ENCODE peak calls at places on chromosome 2, in four cellular contexts. O, L, S and A are unnamed samples.

GRCh38 chr2:185279999-185280398 is 458.6 kb upstream of the FSIP2 start:
- DNase-seq in S (peak), L (peak), O (no peak), A (no peak)

GRCh38 chr2:239344857-239345216 is 56.0 kb downstream of the HDAC4 start:
- DNase-seq in S (no peak), O (peak), L (no peak), A (no peak)

GRCh38 chr2:73822276-73822675 is 6.5 kb upstream of the STAMBP start:
- DNase-seq in O (no peak), S (peak), L (no peak), A (no peak)

GRCh38 chr2:10382313-10383061 is 65.6 kb downstream of the ODC1 start:
- DNase-seq in L (no peak), S (peak), O (no peak), A (no peak)

GRCh38 chr2:128425731-128426620 is 107.3 kb upstream of the HS6ST1 start:
- DNase-seq in S (no peak), O (no peak), L (peak), A (peak)

GRCh38 chr2:82797469-82797868 is 1661.6 kb downstream of the SUCLG1 start:
- DNase-seq in S (no peak), O (no peak), L (no peak), A (no peak)

GRCh38 chr2:383173-383572 is 95.3 kb upstream of the ALKAL2 start:
- DNase-seq in L (no peak), O (no peak), S (no peak), A (no peak)

GRCh38 chr2:237697586-237698337 is 70.4 kb downstream of the LRRFIP1 start:
- DNase-seq in O (no peak), L (no peak), S (peak), A (no peak)

GRCh38 chr2:109383505-109384307 is 230.1 kb downstream of the SEPTIN10 start:
- DNase-seq in O (no peak), L (no peak), S (no peak), A (no peak)

GRCh38 chr2:164485541-164485940 is 135.7 kb downstream of the GRB14 start:
- DNase-seq in S (no peak), L (no peak), O (no peak), A (no peak)
- H3K4me3 ChIP-seq in S (no peak), L (no peak), O (no peak), A (no peak)

DNA sequence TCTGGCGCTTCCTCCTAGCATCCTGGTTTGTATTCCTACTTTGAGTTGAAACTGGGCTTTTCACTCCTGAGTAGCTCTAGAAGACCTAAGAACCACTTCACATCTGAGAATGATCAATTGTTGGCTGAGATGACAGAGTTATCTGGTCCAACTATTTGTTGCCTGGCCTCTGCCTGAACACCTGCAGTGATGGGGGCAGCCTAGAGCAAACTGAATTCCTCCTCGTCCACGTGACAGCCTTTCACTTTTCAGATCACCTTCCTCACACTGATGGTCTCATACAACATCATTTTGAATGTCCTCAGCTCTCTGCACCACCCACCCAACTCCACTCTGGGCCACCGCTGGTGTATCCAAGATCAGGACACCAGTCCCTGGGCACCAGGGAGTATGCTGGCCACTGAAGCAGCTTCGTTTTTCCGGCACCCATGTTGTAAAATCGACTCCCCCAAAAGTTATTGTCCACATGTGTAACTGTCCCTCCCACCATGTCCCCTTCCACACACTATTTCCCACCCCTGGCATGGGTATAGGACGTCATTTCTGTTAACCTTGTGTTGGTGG is 96.5 kb downstream of the TGOLN2 start:
- DNase-seq in L (no peak), S (no peak), O (no peak), A (no peak)
- TF ChIP-seq CTCF in L (no peak), S (no peak), O (no peak), A (no peak)

DNA sequence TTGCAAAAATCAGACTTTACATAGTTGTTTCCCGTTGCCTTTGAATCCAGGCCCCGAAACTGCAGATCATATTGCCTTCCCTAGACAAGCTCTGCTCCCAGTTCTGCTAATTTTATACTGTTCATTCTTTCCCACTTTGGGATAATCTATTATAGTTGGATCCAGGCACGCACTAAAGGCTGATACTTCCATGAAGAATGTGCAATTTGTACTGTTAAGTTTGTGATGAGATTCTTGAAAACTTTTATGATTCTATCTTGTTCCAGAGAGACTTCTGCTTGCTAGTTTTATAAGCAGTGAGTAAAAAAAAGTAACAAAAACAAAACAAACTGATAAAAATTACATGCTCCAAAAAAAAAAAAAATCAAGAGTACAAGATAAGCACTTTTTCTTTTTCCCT is 395.8 kb downstream of the ARHGAP15 start:
- DNase-seq in S (no peak), O (no peak), L (peak), A (no peak)
- H3K4me3 ChIP-seq in S (no peak), O (no peak), L (no peak), A (no peak)

GRCh38 chr2:96773922-96774321 is 13.2 kb downstream of the CNNM4 start:
- DNase-seq in L (no peak), S (peak), O (no peak), A (no peak)

GRCh38 chr2:96770451-96770850 is 9.7 kb downstream of the CNNM4 start:
- DNase-seq in O (no peak), L (no peak), S (no peak), A (no peak)

GRCh38 chr2:96771792-96772618 is 11.3 kb downstream of the CNNM4 start:
- DNase-seq in S (no peak), L (no peak), O (no peak), A (no peak)

GRCh38 chr2:96772903-96773675 is 12.4 kb downstream of the CNNM4 start:
- DNase-seq in S (peak), O (no peak), L (no peak), A (no peak)

GRCh38 chr2:96775160-96775559 is 14.5 kb downstream of the CNNM4 start:
- DNase-seq in S (no peak), L (no peak), O (no peak), A (no peak)
- TF ChIP-seq CTCF in S (no peak), L (no peak), O (no peak), A (no peak)

GRCh38 chr2:231662811-231663457 is 45.4 kb upstream of the PTMA start:
- DNase-seq in S (no peak), O (peak), L (no peak), A (no peak)
- H3K4me3 ChIP-seq in S (peak), O (peak), L (no peak), A (peak)

DNA sequence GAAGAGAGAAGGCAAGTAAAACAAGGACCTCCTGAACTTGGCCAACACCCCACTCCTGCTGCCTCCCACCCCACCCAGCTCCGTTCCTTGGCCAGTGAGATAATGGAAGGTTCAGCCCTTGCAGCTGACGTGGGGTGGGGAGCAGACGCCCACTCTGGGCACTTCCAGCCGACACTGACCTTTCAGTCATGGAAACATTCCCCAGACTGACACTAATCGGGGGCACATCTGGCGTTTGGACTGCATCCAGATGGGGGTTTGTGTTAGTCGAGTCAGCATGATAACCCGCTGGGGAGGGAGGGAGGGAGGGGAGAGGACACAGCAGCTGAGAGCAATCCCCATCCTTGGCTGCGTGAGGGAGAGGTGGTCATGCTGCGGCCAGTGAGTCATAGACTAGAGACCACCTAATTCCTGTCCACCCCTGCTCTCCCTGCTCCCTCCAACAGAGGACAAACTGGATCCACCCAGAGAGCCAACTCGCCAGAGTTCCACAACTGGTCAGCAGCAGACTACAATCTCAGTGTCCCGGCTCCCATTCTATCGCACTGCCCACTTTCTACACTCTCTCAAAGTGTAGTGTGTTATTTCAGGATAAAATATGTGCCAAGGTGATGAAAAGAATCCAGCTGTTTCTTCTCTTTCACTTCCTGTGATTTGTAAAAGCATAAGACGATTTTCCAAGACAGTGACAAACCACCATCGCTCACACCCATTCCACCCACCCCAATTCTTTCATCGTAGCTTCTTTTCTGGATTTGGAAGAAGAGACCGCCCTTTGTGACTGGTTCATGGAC is 115.4 kb upstream of the PKDCC start:
- DNase-seq in L (peak), S (no peak), O (peak), A (no peak)
- TF ChIP-seq CTCF in L (peak), S (no peak), O (no peak), A (no peak)